ENCODE peak calls at places on chromosomes 13 and 19, in four cellular contexts. J is K562, F is Panc1, Y is HCT116. U is an unnamed sample.

GRCh38 chr19:42311612-42312160 is 1.4 kb upstream of the TMEM145 start:
- DNase-seq in J (peak; percentile 57), F (no peak), Y (no peak), U (no peak)

GRCh38 chr13:32261567-32261966 is 53.6 kb downstream of the ZAR1L start:
- DNase-seq in J (peak; percentile 87), F (no peak), Y (no peak), U (no peak)

GRCh38 chr19:50313812-50314536 is 15.2 kb downstream of the KCNC3 start:
- DNase-seq in J (no peak), F (no peak), Y (no peak), U (no peak)

GRCh38 chr13:44159633-44160279 is 213.9 kb upstream of the SERP2 start:
- DNase-seq in J (no peak), F (peak; percentile 58), Y (no peak), U (no peak)

GRCh38 chr19:23440207-23440606 is 44.9 kb upstream of the ZNF91 start:
- DNase-seq in J (peak; percentile 27), F (no peak), Y (no peak), U (no peak)

GRCh38 chr13:45209229-45209628 is 8.4 kb upstream of the KCTD4 start:
- DNase-seq in J (no peak), F (no peak), Y (no peak), U (no peak)

GRCh38 chr13:30868806-30869470 is 37.1 kb upstream of the MEDAG start:
- DNase-seq in J (no peak), F (no peak), Y (no peak), U (no peak)

GRCh38 chr19:18700501-18701249 is 17.2 kb downstream of the CRTC1 start:
- DNase-seq in J (peak; percentile 94), F (no peak), Y (no peak), U (no peak)

GRCh38 chr19:7787141-7787540 is 24.1 kb downstream of the CLEC4M start:
- DNase-seq in J (no peak), F (no peak), Y (no peak), U (no peak)

GRCh38 chr13:99465454-99465853 is 35.8 kb upstream of the TM9SF2 start:
- DNase-seq in J (no peak), F (no peak), Y (no peak), U (no peak)

GRCh38 chr19:2070436-2070827 is 19.4 kb upstream of the MKNK2 start:
- DNase-seq in J (no peak), F (no peak), Y (no peak), U (no peak)

GRCh38 chr19:1168877-1169791 is 4.9 kb downstream of the SBNO2 start:
- DNase-seq in J (no peak), F (no peak), Y (no peak), U (peak; percentile 50)

GRCh38 chr19:6172074-6172863 is 36.8 kb downstream of the ACSBG2 start:
- DNase-seq in J (no peak), F (no peak), Y (no peak), U (no peak)

GRCh38 chr13:76023644-76024043 is 387.5 kb downstream of the LMO7 start:
- DNase-seq in J (no peak), F (no peak), Y (no peak), U (no peak)

GRCh38 chr19:54882758-54883157 is 8.7 kb downstream of the FCAR start:
- DNase-seq in J (no peak), F (no peak), Y (no peak), U (peak; percentile 12)

GRCh38 chr13:90732049-90732448 is 615.4 kb upstream of the MIR17HG start:
- DNase-seq in J (no peak), F (no peak), Y (no peak), U (peak; percentile 3)

GRCh38 chr19:11261902-11262839 is at the start of gene DOCK6:
- DNase-seq in J (peak; percentile 51), F (no peak), Y (no peak), U (no peak)

GRCh38 chr13:84917252-84917878 is 881.9 kb downstream of the SLITRK6 start:
- DNase-seq in J (no peak), F (no peak), Y (no peak), U (peak; percentile 8)

GRCh38 chr13:107842562-107843180 is 372.7 kb downstream of the LIG4 start:
- DNase-seq in J (no peak), F (no peak), Y (no peak), U (no peak)

GRCh38 chr13:34347784-34348573 is 530.0 kb downstream of the RFC3 start:
- DNase-seq in J (no peak), F (no peak), Y (no peak), U (peak; percentile 5)

GRCh38 chr13:21050288-21051197 is 10.8 kb downstream of the LATS2 start:
- DNase-seq in J (no peak), F (no peak), Y (no peak), U (no peak)

GRCh38 chr13:46604226-46604968 is 51.4 kb downstream of the LRCH1 start:
- DNase-seq in J (no peak), F (no peak), Y (no peak), U (peak; percentile 25)

GRCh38 chr19:57651654-57651996 is 17.1 kb upstream of the ZSCAN4 start:
- DNase-seq in J (no peak), F (no peak), Y (no peak), U (no peak)

GRCh38 chr13:51632643-51633357 is 48.5 kb downstream of the WDFY2 start:
- DNase-seq in J (no peak), F (no peak), Y (no peak), U (peak; percentile 77)

GRCh38 chr19:35869327-35870123 is 1.2 kb downstream of the APLP1 start:
- DNase-seq in J (peak; percentile 97), F (peak; percentile 93), Y (peak; percentile 89), U (peak; percentile 41)

DNA sequence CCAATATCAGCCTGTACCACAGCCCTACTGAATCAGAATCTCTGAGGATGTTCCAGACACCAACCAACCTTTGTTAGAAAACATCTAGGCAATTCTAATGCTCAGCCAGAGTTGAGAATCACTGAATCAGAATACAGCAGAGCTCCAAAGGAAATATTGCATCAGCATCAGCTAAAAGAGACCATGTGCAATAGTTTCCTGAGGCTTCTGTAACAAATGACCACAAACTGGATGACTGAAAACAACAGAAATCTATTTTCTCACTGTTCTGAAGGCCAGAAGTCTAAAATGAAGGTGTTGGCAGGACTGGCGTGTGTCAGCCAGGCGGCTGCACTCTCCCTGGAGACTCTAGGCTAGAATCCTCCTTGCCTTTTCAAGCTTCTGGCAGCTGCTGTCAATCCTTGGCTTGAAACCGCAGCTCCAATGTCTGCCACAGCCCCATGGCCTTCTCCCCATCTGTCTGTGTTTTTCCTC is 1.2 kb upstream of the DCT start:
- DNase-seq in J (no peak), F (no peak), Y (no peak), U (no peak)
- TF ChIP-seq TCF7L2 in J (no peak), F (no peak), Y (no peak), U (no peak)

GRCh38 chr13:35771898-35772297 is 295.4 kb upstream of the MAB21L1 start:
- DNase-seq in J (no peak), F (no peak), Y (no peak), U (no peak)
- TF ChIP-seq TCF7L2 in J (no peak), F (no peak), Y (no peak), U (no peak)

GRCh38 chr13:70034280-70034679 is 73.3 kb upstream of the ATXN8OS start:
- DNase-seq in J (no peak), F (no peak), Y (no peak), U (no peak)
- TF ChIP-seq TCF7L2 in J (no peak), F (no peak), Y (no peak), U (no peak)

GRCh38 chr13:50318887-50319286 is 303.6 kb downstream of the KCNRG start:
- DNase-seq in J (peak; percentile 78), F (no peak), Y (no peak), U (no peak)

GRCh38 chr13:50319603-50320296 is 304.5 kb downstream of the KCNRG start:
- DNase-seq in J (peak; percentile 78), F (no peak), Y (no peak), U (peak; percentile 24)

GRCh38 chr13:50322006-50322405 is 306.8 kb downstream of the KCNRG start:
- DNase-seq in J (no peak), F (no peak), Y (no peak), U (no peak)

GRCh38 chr13:50323440-50324070 is 308.3 kb downstream of the KCNRG start:
- DNase-seq in J (no peak), F (no peak), Y (peak; percentile 12), U (no peak)

GRCh38 chr13:50320297-50320862 is 305.1 kb downstream of the KCNRG start:
- DNase-seq in J (no peak), F (no peak), Y (peak; percentile 16), U (peak; percentile 84)
- TF ChIP-seq TCF7L2 in J (no peak), F (peak; percentile 77), Y (no peak), U (no peak)

GRCh38 chr19:15197275-15198005 is 3.4 kb downstream of the NOTCH3 start:
- DNase-seq in J (no peak), F (no peak), Y (no peak), U (no peak)
- TF ChIP-seq TCF7L2 in J (no peak), F (no peak), Y (no peak), U (no peak)

DNA sequence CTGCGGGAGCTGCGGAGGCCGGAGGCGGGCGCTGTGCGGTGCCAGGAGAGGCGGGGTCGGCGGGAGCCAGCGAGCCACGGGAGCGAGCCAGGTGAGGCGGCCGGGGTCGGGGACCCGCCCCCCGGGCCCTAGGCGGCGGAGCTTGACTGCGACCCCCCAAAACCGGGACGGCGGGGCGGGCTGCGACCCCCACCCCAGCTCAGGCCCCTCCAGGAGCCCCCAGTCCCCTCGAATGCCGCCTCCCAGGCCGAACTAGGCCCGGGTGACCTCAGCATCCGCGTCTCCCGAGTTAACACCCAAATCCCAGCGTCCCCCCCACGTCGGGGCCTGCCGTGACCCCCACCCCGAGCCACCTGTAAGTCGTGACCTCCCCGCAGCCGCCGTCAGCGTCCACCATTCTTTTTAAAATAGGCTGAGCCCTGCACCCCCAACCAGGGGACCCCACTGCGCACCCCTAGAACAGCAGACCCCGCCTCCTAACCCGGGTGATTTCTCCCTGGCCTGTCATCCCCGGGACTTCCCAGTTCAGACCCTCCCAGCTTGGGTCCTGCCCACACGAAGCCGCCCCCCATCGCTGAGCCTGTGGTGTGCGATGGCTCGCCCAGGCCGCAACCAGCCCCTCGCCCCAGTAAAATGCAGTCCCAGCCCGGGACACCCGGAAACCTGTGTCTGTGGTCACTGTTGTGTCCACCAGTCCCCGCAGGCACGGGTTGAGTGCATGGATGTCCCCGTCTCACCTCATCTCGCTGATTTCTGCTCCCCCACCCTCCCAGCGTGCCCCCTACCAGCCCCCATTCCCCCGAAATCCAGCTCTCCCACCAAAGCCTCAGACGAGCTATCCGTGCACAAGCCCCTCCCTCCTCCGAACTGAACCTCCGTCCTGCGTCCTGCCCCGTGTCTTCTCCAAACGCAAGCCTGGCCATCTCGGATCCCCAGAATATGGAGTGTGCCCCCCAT is 551 bp downstream of the FZR1 start:
- DNase-seq in J (peak; percentile 28), F (no peak), Y (no peak), U (no peak)
- TF ChIP-seq TCF7L2 in J (no peak), F (no peak), Y (no peak), U (no peak)

DNA sequence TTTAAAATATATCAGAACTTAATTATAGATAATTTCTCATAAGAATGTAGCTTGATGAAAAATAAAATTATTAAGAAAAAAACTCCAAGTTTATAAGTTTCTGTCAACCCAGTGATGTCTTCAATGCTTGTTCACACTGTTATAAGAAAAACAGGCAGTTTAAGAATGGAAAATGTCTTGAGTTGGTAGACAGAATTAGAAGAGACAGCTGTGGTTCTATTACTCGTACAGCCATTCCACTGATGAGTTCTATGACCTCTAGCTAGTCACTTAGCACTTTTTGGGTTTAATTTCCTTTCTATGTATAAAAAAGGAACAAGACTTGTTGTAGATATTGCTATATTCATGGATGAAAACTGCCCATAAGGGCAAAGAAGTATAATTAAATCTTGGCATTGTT is 1013.1 kb upstream of the ATXN8OS start:
- DNase-seq in J (no peak), F (no peak), Y (no peak), U (no peak)
- TF ChIP-seq TCF7L2 in J (no peak), F (no peak), Y (no peak), U (no peak)